ENCODE peak calls at places on chromosomes 4 and X, in four cellular contexts. One of them, this sample, is unnamed.

GRCh38 chr4:1590244-1590643 is 93.9 kb downstream of the FAM53A start:
- DNase-seq in HL-60: no peak
- DNase-seq in AG20443: no peak
- DNase-seq in stimulated activated CD4-positive, alpha-beta T cell treated with anti-CD3 and anti-CD28 coated beads, Interleukin-15, amount 100 ng/mL, for 1 hour: no peak
- DNase-seq in this sample: no peak

GRCh38 chr4:163343604-163344146 is at the start of gene NPY5R:
- DNase-seq in HL-60: no peak
- DNase-seq in AG20443: no peak
- DNase-seq in stimulated activated CD4-positive, alpha-beta T cell treated with anti-CD3 and anti-CD28 coated beads, Interleukin-15, amount 100 ng/mL, for 1 hour: no peak
- DNase-seq in this sample: peak; percentile 28

GRCh38 chr4:109497511-109497910 is 62.5 kb upstream of the MCUB start:
- DNase-seq in stimulated activated CD4-positive, alpha-beta T cell treated with anti-CD3 and anti-CD28 coated beads, Interleukin-15, amount 100 ng/mL, for 1 hour: no peak
- DNase-seq in AG20443: no peak
- DNase-seq in HL-60: no peak
- DNase-seq in this sample: no peak

GRCh38 chr4:81919238-81919637 is 447.5 kb upstream of the RASGEF1B start:
- DNase-seq in HL-60: peak; percentile 3
- DNase-seq in stimulated activated CD4-positive, alpha-beta T cell treated with anti-CD3 and anti-CD28 coated beads, Interleukin-15, amount 100 ng/mL, for 1 hour: no peak
- DNase-seq in AG20443: peak; percentile 22
- DNase-seq in this sample: no peak

GRCh38 chrX:72018277-72019112 is 107.8 kb downstream of the NHSL2 start:
- DNase-seq in AG20443: peak; percentile 94
- DNase-seq in HL-60: peak; percentile 79
- DNase-seq in stimulated activated CD4-positive, alpha-beta T cell treated with anti-CD3 and anti-CD28 coated beads, Interleukin-15, amount 100 ng/mL, for 1 hour: peak; percentile 66
- DNase-seq in this sample: peak; percentile 38

GRCh38 chr4:26441110-26441509 is 49.2 kb downstream of the CCKAR start:
- DNase-seq in AG20443: peak; percentile 39
- DNase-seq in HL-60: no peak
- DNase-seq in stimulated activated CD4-positive, alpha-beta T cell treated with anti-CD3 and anti-CD28 coated beads, Interleukin-15, amount 100 ng/mL, for 1 hour: no peak
- DNase-seq in this sample: no peak

GRCh38 chrX:142711801-142712200 is 313.9 kb upstream of the SPANXN4 start:
- DNase-seq in HL-60: no peak
- DNase-seq in AG20443: no peak
- DNase-seq in stimulated activated CD4-positive, alpha-beta T cell treated with anti-CD3 and anti-CD28 coated beads, Interleukin-15, amount 100 ng/mL, for 1 hour: no peak
- DNase-seq in this sample: no peak

GRCh38 chrX:110412971-110413726 is 54.5 kb downstream of the RTL9 start:
- DNase-seq in AG20443: peak; percentile 65
- DNase-seq in stimulated activated CD4-positive, alpha-beta T cell treated with anti-CD3 and anti-CD28 coated beads, Interleukin-15, amount 100 ng/mL, for 1 hour: peak; percentile 21
- DNase-seq in HL-60: peak; percentile 65
- DNase-seq in this sample: no peak

GRCh38 chrX:39836802-39837420 is 260.8 kb downstream of the BCOR start:
- DNase-seq in AG20443: no peak
- DNase-seq in HL-60: no peak
- DNase-seq in stimulated activated CD4-positive, alpha-beta T cell treated with anti-CD3 and anti-CD28 coated beads, Interleukin-15, amount 100 ng/mL, for 1 hour: no peak
- DNase-seq in this sample: no peak

GRCh38 chr4:1191621-1192020 is 19.2 kb upstream of the SPON2 start:
- DNase-seq in stimulated activated CD4-positive, alpha-beta T cell treated with anti-CD3 and anti-CD28 coated beads, Interleukin-15, amount 100 ng/mL, for 1 hour: no peak
- DNase-seq in HL-60: no peak
- DNase-seq in AG20443: no peak
- DNase-seq in this sample: no peak

GRCh38 chr4:157271166-157271869 is 50.8 kb downstream of the GRIA2 start:
- DNase-seq in stimulated activated CD4-positive, alpha-beta T cell treated with anti-CD3 and anti-CD28 coated beads, Interleukin-15, amount 100 ng/mL, for 1 hour: no peak
- DNase-seq in HL-60: no peak
- DNase-seq in AG20443: peak; percentile 7
- DNase-seq in this sample: no peak

GRCh38 chrX:118772051-118772450 is 44.6 kb downstream of the IL13RA1 start:
- DNase-seq in HL-60: no peak
- DNase-seq in stimulated activated CD4-positive, alpha-beta T cell treated with anti-CD3 and anti-CD28 coated beads, Interleukin-15, amount 100 ng/mL, for 1 hour: no peak
- DNase-seq in AG20443: no peak
- DNase-seq in this sample: no peak

GRCh38 chrX:74535211-74535621 is 79.2 kb downstream of the RLIM start:
- DNase-seq in AG20443: peak; percentile 41
- DNase-seq in stimulated activated CD4-positive, alpha-beta T cell treated with anti-CD3 and anti-CD28 coated beads, Interleukin-15, amount 100 ng/mL, for 1 hour: no peak
- DNase-seq in HL-60: peak; percentile 10
- DNase-seq in this sample: peak; percentile 4

GRCh38 chr4:26782168-26782829 is 78.3 kb upstream of the STIM2 start:
- DNase-seq in stimulated activated CD4-positive, alpha-beta T cell treated with anti-CD3 and anti-CD28 coated beads, Interleukin-15, amount 100 ng/mL, for 1 hour: no peak
- DNase-seq in HL-60: no peak
- DNase-seq in AG20443: no peak
- DNase-seq in this sample: no peak